ENCODE peak calls at places on chromosome 18, in five cellular contexts. C, Y, A, B and X are unnamed samples.

GRCh38 chr18:7566587-7567486 is at the start of gene PTPRM:
- DNase-seq in C (peak), Y (peak), B (peak), A (no peak), X (peak)

GRCh38 chr18:48777737-48778111 is 173.0 kb downstream of the SMAD7 start:
- DNase-seq in B (no peak), A (no peak), Y (no peak), C (no peak), X (no peak)

GRCh38 chr18:45962461-45962860 is 4.7 kb downstream of the EPG5 start:
- DNase-seq in B (no peak), Y (no peak), C (no peak), A (peak), X (no peak)

GRCh38 chr18:67300498-67300897 is 216.0 kb downstream of the DSEL start:
- DNase-seq in B (no peak), Y (no peak), A (no peak), C (no peak), X (no peak)

GRCh38 chr18:63161032-63161727 is 158.4 kb downstream of the BCL2 start:
- DNase-seq in A (no peak), Y (peak), C (no peak), B (no peak), X (no peak)

GRCh38 chr18:25140144-25140961 is 211.6 kb downstream of the ZNF521 start:
- DNase-seq in A (no peak), Y (no peak), C (no peak), B (no peak), X (no peak)

GRCh38 chr18:77133920-77134496 is 1.4 kb upstream of the MBP start:
- DNase-seq in Y (peak), C (no peak), A (no peak), B (no peak), X (no peak)

GRCh38 chr18:57837917-57838548 is 34.9 kb upstream of the ATP8B1 start:
- DNase-seq in A (no peak), Y (peak), C (no peak), B (no peak), X (no peak)

GRCh38 chr18:77162580-77162979 is 30.0 kb upstream of the MBP start:
- DNase-seq in B (no peak), A (no peak), C (no peak), Y (no peak), X (no peak)

GRCh38 chr18:63224574-63224973 is 95.0 kb downstream of the BCL2 start:
- DNase-seq in A (no peak), C (no peak), B (no peak), Y (no peak), X (no peak)

GRCh38 chr18:74457743-74458465 is 796 bp upstream of the DIPK1C start:
- DNase-seq in B (no peak), A (no peak), Y (no peak), C (peak), X (no peak)

GRCh38 chr18:50030146-50030545 is 164.8 kb downstream of the MYO5B start:
- DNase-seq in C (no peak), Y (no peak), A (no peak), B (no peak), X (no peak)

GRCh38 chr18:63178526-63178880 is 141.1 kb downstream of the BCL2 start:
- DNase-seq in B (no peak), C (no peak), A (no peak), Y (no peak), X (no peak)

GRCh38 chr18:49999128-49999527 is 185.8 kb upstream of the ACAA2 start:
- DNase-seq in C (no peak), Y (no peak), B (no peak), A (no peak), X (no peak)